ENCODE peak calls at places on chromosomes 6 and 20, in seven cellular contexts. U, X, K, N, M, Z and E are unnamed samples.

GRCh38 chr20:2973574-2973973 is 69.8 kb upstream of the GNRH2 start:
- DNase-seq in U (no peak), X (peak), K (peak), N (no peak), M (no peak), Z (no peak), E (no peak)

GRCh38 chr6:80742481-80742880 is 636.0 kb downstream of the BCKDHB start:
- DNase-seq in U (no peak), X (peak), K (peak), N (no peak), M (no peak), Z (peak), E (no peak)

GRCh38 chr6:137512768-137513605 is 18.8 kb upstream of the OLIG3 start:
- DNase-seq in U (no peak), X (no peak), K (peak), N (no peak), M (no peak), Z (no peak), E (no peak)

GRCh38 chr20:24046905-24047304 is 58.3 kb upstream of the GGTLC1 start:
- DNase-seq in U (no peak), X (no peak), K (no peak), N (no peak), M (no peak), Z (no peak), E (no peak)

GRCh38 chr6:33595001-33595846 is 15.1 kb upstream of the BAK1 start:
- DNase-seq in U (no peak), X (no peak), K (no peak), N (no peak), M (no peak), Z (no peak), E (no peak)

GRCh38 chr20:35012227-35013069 is 56.8 kb downstream of the MYH7B start:
- DNase-seq in U (no peak), X (no peak), K (no peak), N (peak), M (no peak), Z (no peak), E (no peak)

GRCh38 chr20:15339264-15339663 is 1001.9 kb upstream of the FLRT3 start:
- DNase-seq in U (no peak), X (no peak), K (no peak), N (no peak), M (no peak), Z (no peak), E (no peak)

GRCh38 chr6:29647927-29648642 is 8.8 kb upstream of the MOG start:
- DNase-seq in U (no peak), X (peak), K (peak), N (no peak), M (peak), Z (peak), E (no peak)

GRCh38 chr6:145756170-145756662 is 20.9 kb upstream of the EPM2A start:
- DNase-seq in U (no peak), X (no peak), K (no peak), N (no peak), M (peak), Z (no peak), E (no peak)

GRCh38 chr6:16747232-16748027 is 13.8 kb downstream of the ATXN1 start:
- DNase-seq in U (no peak), X (peak), K (no peak), N (no peak), M (no peak), Z (no peak), E (no peak)

GRCh38 chr20:59908855-59909254 is 24.6 kb downstream of the SYCP2 start:
- DNase-seq in U (no peak), X (no peak), K (no peak), N (no peak), M (no peak), Z (no peak), E (no peak)
- TF ChIP-seq POLR2AphosphoS5 in U (no peak), X (no peak), K (no peak), N (no peak), M (no peak), Z (no peak), E (no peak)

GRCh38 chr20:44395183-44395962 is 39.9 kb downstream of the HNF4A start:
- DNase-seq in U (no peak), X (peak), K (no peak), N (no peak), M (no peak), Z (no peak), E (no peak)

GRCh38 chr20:44395963-44396340 is 40.5 kb downstream of the HNF4A start:
- DNase-seq in U (no peak), X (no peak), K (no peak), N (no peak), M (no peak), Z (no peak), E (no peak)

GRCh38 chr20:44392776-44393607 is 37.5 kb downstream of the HNF4A start:
- DNase-seq in U (no peak), X (peak), K (no peak), N (no peak), M (no peak), Z (no peak), E (no peak)

GRCh38 chr20:44393608-44394519 is 38.4 kb downstream of the HNF4A start:
- DNase-seq in U (no peak), X (no peak), K (no peak), N (no peak), M (no peak), Z (no peak), E (no peak)

DNA sequence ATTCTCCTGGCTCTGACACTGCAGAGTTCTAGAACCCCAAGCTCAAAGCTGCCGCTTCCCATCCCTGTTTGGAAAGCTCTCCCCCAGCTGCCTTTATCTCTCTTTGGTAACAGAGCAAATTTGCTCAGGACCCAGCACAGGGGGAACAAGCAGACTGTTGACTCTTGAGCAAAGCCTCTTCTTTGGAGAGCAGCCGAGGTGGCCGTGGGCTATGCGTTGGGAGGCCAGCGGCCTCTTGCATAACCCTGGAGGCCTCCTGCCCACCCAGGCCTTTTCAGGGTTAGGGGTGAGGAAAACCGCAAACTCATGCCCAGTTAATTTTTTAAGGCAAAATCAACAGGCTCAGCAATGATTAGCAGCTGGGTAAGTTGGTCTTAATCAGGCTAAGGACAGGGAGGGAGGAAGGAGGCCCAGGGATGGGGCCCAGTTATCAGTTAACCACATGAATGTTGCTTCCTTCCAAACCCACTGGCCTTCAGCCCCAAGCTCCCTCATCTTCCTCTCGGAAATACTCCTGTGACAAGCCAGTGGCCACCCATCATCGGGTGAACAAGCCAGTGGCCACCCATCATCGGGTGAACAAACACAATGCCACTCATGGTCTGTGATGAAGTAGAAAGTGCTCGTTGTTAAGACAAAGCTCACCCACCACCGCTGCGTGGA is 39.2 kb downstream of the HNF4A start:
- DNase-seq in U (no peak), X (peak), K (no peak), N (no peak), M (no peak), Z (no peak), E (no peak)
- TF ChIP-seq POLR2AphosphoS5 in U (no peak), X (peak), K (no peak), N (no peak), M (no peak), Z (no peak), E (no peak)

GRCh38 chr6:25237579-25237978 is 41.6 kb upstream of the CARMIL1 start:
- DNase-seq in U (no peak), X (no peak), K (no peak), N (no peak), M (no peak), Z (no peak), E (no peak)

GRCh38 chr6:25244865-25245264 is 34.3 kb upstream of the CARMIL1 start:
- DNase-seq in U (no peak), X (no peak), K (no peak), N (no peak), M (no peak), Z (no peak), E (no peak)

GRCh38 chr6:25239498-25239897 is 39.7 kb upstream of the CARMIL1 start:
- DNase-seq in U (no peak), X (no peak), K (no peak), N (no peak), M (no peak), Z (no peak), E (no peak)

GRCh38 chr6:25242567-25242966 is 36.6 kb upstream of the CARMIL1 start:
- DNase-seq in U (no peak), X (no peak), K (no peak), N (no peak), M (no peak), Z (no peak), E (no peak)

GRCh38 chr6:25239059-25239458 is 40.1 kb upstream of the CARMIL1 start:
- DNase-seq in U (no peak), X (no peak), K (no peak), N (no peak), M (no peak), Z (no peak), E (no peak)
- TF ChIP-seq POLR2AphosphoS5 in U (no peak), X (no peak), K (no peak), N (no peak), M (no peak), Z (no peak), E (no peak)

DNA sequence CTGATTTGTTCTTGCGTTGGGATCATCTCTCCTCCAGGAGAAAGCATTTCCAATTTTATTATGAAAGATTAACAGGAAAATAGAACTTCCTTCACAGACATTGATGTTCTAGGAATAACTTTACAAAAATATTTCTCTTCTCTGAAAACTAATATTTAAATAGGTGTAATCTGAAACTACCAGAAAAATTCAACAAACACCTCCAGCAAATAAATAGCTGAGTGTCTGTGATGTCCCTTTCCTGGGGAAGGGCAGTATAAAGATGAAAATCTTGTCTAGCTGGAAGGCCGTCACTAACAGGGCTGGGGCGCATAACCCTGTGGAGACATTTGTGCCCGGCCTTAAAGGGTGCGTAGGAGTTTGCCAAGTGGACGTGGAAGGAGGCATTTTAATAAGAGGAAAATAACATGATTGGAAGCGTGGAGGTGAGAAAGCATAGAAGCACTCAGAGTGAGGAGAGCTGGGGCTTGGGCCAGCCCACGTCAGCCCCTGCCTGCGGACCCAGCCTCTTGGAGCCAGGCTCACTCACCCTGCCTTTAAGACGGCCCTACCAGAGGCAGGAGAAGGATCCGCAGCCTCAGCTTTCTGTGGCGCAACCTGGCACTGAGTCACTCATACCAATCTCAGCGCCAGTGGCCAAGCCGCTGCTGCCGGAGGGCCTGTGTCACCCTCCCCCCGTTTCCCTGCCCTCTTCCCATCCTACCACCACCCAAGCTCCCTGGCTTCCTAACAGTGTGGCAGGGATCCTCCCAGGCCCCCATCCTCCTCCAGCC is 284.9 kb downstream of the UST start:
- DNase-seq in U (no peak), X (peak), K (no peak), N (no peak), M (peak), Z (peak), E (no peak)
- TF ChIP-seq POLR2AphosphoS5 in U (peak), X (no peak), K (no peak), N (no peak), M (peak), Z (no peak), E (no peak)

GRCh38 chr6:3663081-3663480 is 88.4 kb downstream of the PXDC1 start:
- DNase-seq in U (no peak), X (no peak), K (no peak), N (no peak), M (no peak), Z (no peak), E (no peak)

GRCh38 chr6:3661390-3661789 is 90.1 kb downstream of the PXDC1 start:
- DNase-seq in U (no peak), X (no peak), K (no peak), N (no peak), M (no peak), Z (no peak), E (no peak)

GRCh38 chr6:3663811-3664210 is 87.7 kb downstream of the PXDC1 start:
- DNase-seq in U (no peak), X (no peak), K (no peak), N (no peak), M (no peak), Z (no peak), E (no peak)

GRCh38 chr6:3664641-3665041 is 86.9 kb downstream of the PXDC1 start:
- DNase-seq in U (no peak), X (no peak), K (peak), N (no peak), M (no peak), Z (no peak), E (no peak)

GRCh38 chr6:3665608-3666007 is 85.9 kb downstream of the PXDC1 start:
- DNase-seq in U (no peak), X (no peak), K (peak), N (no peak), M (no peak), Z (no peak), E (no peak)
- TF ChIP-seq POLR2AphosphoS5 in U (no peak), X (no peak), K (no peak), N (no peak), M (no peak), Z (no peak), E (no peak)

GRCh38 chr6:166627875-166628849 is 1.1 kb upstream of the RPS6KA2 start:
- DNase-seq in U (peak), X (peak), K (peak), N (peak), M (peak), Z (no peak), E (no peak)
- TF ChIP-seq POLR2AphosphoS5 in U (no peak), X (no peak), K (no peak), N (no peak), M (no peak), Z (no peak), E (no peak)

GRCh38 chr6:52642381-52642780 is 28.5 kb upstream of the TMEM14A start:
- DNase-seq in U (no peak), X (no peak), K (no peak), N (no peak), M (no peak), Z (no peak), E (no peak)

GRCh38 chr6:52640916-52641315 is 30.0 kb upstream of the TMEM14A start:
- DNase-seq in U (no peak), X (no peak), K (no peak), N (no peak), M (no peak), Z (no peak), E (no peak)

GRCh38 chr6:52641388-52641787 is 29.5 kb upstream of the TMEM14A start:
- DNase-seq in U (no peak), X (no peak), K (no peak), N (no peak), M (no peak), Z (no peak), E (no peak)

GRCh38 chr6:52643158-52643557 is 27.8 kb upstream of the TMEM14A start:
- DNase-seq in U (no peak), X (no peak), K (no peak), N (no peak), M (no peak), Z (no peak), E (no peak)

GRCh38 chr6:52641826-52642225 is 29.1 kb upstream of the TMEM14A start:
- DNase-seq in U (no peak), X (no peak), K (no peak), N (no peak), M (no peak), Z (no peak), E (no peak)
- TF ChIP-seq POLR2AphosphoS5 in U (no peak), X (no peak), K (no peak), N (no peak), M (no peak), Z (no peak), E (no peak)

GRCh38 chr6:39953076-39953623 is 18.9 kb upstream of the MOCS1 start:
- DNase-seq in U (no peak), X (no peak), K (no peak), N (no peak), M (no peak), Z (no peak), E (no peak)

GRCh38 chr6:39951198-39951597 is 16.9 kb upstream of the MOCS1 start:
- DNase-seq in U (no peak), X (no peak), K (no peak), N (no peak), M (no peak), Z (no peak), E (no peak)

GRCh38 chr6:39950125-39950720 is 16.0 kb upstream of the MOCS1 start:
- DNase-seq in U (no peak), X (no peak), K (no peak), N (no peak), M (no peak), Z (no peak), E (no peak)

GRCh38 chr6:39952170-39952569 is 17.9 kb upstream of the MOCS1 start:
- DNase-seq in U (no peak), X (no peak), K (no peak), N (no peak), M (no peak), Z (no peak), E (no peak)

DNA sequence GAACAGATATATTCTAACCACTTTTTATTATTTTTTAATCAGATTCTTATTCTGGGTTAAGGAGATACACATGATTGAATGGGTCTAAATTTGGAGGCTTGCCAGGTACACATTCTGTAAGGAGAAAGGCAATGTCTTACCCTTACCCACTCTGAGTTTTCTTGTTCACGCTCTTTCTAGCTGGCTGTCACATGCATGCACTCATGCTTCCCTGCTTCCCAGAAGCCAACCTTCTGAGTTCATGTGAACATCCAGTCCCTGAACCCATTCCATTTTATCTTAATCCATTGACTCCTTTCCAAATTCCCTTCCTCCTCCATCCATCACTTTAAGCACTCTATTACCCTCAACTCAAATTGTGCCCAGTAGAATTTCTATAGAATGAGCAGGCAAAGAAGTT is 17.5 kb upstream of the MOCS1 start:
- DNase-seq in U (no peak), X (no peak), K (no peak), N (no peak), M (no peak), Z (no peak), E (no peak)
- TF ChIP-seq POLR2AphosphoS5 in U (no peak), X (no peak), K (no peak), N (no peak), M (no peak), Z (no peak), E (no peak)

DNA sequence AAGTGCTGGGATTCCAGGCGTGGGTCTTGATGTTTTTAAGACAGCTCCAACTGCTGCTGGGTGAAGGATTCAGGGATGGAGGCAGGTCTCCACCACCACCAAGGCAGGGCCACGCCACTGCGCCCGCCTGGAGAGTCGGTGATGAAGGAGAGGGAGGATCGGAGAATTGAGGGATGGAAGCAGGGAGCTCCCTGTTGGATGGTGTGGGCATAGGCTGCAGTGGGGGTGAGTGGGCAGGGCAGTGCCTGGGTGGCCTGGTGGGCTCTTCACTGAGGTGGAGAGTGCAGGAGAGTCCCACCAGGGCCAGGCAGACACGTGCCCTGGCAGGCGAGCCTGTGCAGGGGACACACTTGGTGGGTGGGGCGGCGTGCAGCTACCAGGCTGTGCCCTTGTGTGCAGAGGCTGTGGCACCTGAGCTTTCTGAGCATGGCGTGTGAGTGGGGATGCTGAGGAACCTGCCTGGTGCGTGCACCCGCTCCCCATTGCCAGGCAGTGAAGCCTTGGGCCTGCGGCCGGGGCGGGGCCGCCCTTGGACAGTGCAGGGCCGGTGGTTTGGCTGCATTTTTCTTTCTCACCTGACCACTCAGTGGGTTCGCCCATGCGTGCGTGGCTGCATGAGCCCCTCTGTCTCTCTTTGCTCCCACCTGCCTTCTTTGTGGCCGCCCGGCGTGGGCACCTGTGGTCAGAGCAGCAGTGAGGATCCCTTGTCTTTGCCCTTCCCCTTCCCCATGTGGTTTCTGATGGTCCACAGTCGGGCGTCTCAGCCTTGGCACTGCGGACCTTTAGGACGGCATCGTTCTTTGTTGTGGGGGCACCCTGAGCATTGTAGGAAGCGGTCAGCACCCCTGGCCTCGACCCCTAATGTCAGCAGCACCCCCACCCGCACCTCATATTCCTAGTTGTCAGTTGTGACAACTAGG is 11.3 kb downstream of the RBM38 start:
- DNase-seq in U (no peak), X (no peak), K (no peak), N (no peak), M (no peak), Z (no peak), E (no peak)
- TF ChIP-seq POLR2AphosphoS5 in U (peak), X (no peak), K (no peak), N (no peak), M (no peak), Z (no peak), E (no peak)